ENCODE peak calls at places on chromosomes 12 and 14, in six cellular contexts. B is NCI-H1436; G is T follicular helper cell; E is hepatic stellate cell; F is NCI-H524; Z is activated CD4-positive, alpha-beta T cell treated with anti-CD3 and anti-CD28 coated beads, Interleukin-2, amount 50 U/mL, for 1 hour. H is an unnamed sample.

GRCh38 chr14:74945261-74945851 is 10.0 kb downstream of the PGF start:
- DNase-seq in E (no peak), F (peak; percentile 58), B (no peak), Z (no peak), G (no peak), H (peak; percentile 2)

GRCh38 chr12:93727195-93727811 is 50.1 kb downstream of the CRADD start:
- DNase-seq in Z (no peak), F (no peak), G (no peak), E (no peak), B (no peak), H (no peak)

GRCh38 chr14:86038401-86038985 is 508.5 kb downstream of the FLRT2 start:
- DNase-seq in Z (peak; percentile 2), G (peak; percentile 3), E (no peak), F (peak; percentile 73), B (peak; percentile 30), H (peak; percentile 48)

GRCh38 chr12:109686523-109686922 is 27.1 kb upstream of the FAM222A start:
- DNase-seq in F (no peak), B (no peak), E (no peak), G (no peak), Z (no peak), H (no peak)

GRCh38 chr12:50282581-50283229 is 615 bp downstream of the LIMA1 start:
- DNase-seq in F (peak; percentile 97), G (no peak), B (no peak), E (peak; percentile 71), Z (no peak), H (no peak)

GRCh38 chr12:6635856-6636521 is at the start of gene LPAR5:
- DNase-seq in B (no peak), F (no peak), Z (no peak), E (no peak), G (no peak), H (no peak)

GRCh38 chr14:61710853-61711817 is 15.8 kb downstream of the HIF1A start:
- DNase-seq in Z (no peak), E (no peak), G (no peak), B (no peak), F (no peak), H (no peak)

GRCh38 chr12:182381-182883 is 31.5 kb downstream of the SLC6A12 start:
- DNase-seq in G (no peak), B (no peak), E (peak; percentile 95), F (no peak), Z (no peak), H (no peak)

GRCh38 chr14:74585406-74586335 is 26.4 kb downstream of the LTBP2 start:
- DNase-seq in G (no peak), Z (no peak), B (no peak), F (no peak), E (no peak), H (no peak)

GRCh38 chr12:46547421-46548340 is 175.1 kb upstream of the SLC38A2 start:
- DNase-seq in F (no peak), B (no peak), Z (no peak), E (no peak), G (no peak), H (no peak)

GRCh38 chr14:101171650-101172049 is 268.1 kb upstream of the RTL1 start:
- DNase-seq in Z (no peak), F (no peak), G (no peak), E (no peak), B (no peak), H (no peak)

GRCh38 chr14:83969998-83970397 is 1559.9 kb upstream of the FLRT2 start:
- DNase-seq in F (no peak), E (no peak), B (no peak), G (no peak), Z (no peak), H (no peak)

GRCh38 chr14:76304536-76305473 is 71.1 kb upstream of the ESRRB start:
- DNase-seq in E (no peak), Z (no peak), B (no peak), F (no peak), G (no peak), H (no peak)

H was measured in AML-193.